ENCODE peak calls at places on chromosome 10, in seven cellular contexts. K is stimulated activated CD8-positive, alpha-beta memory T cell treated with anti-CD3 and anti-CD28 coated beads, Interleukin-2, amount 100 ng/mL, for 48 hours; B is left kidney; W is COR-L47; S is activated T-cell treated with anti-CD3 and anti-CD28 coated beads, Interleukin-2, amount 50 U/mL, for 72 hours; R is fibroblast of villous mesenchyme; Y is endodermal cell. D is an unnamed sample.

GRCh38 chr10:95814011-95814727 is 58.2 kb downstream of the ENTPD1 start:
- DNase-seq in K (no peak), B (peak), W (no peak), S (no peak), R (peak), Y (no peak), D (no peak)

GRCh38 chr10:86224354-86225097 is 142.1 kb downstream of the GRID1 start:
- DNase-seq in K (no peak), B (no peak), W (no peak), S (no peak), R (no peak), Y (peak), D (no peak)

GRCh38 chr10:123926401-123927264 is 35.0 kb upstream of the CPXM2 start:
- DNase-seq in K (no peak), B (no peak), W (no peak), S (no peak), R (peak), Y (no peak), D (no peak)

GRCh38 chr10:5945561-5946418 is 31.6 kb downstream of the IL15RA start:
- DNase-seq in K (no peak), B (peak), W (no peak), S (no peak), R (peak), Y (no peak), D (no peak)

GRCh38 chr10:63093227-63093626 is 39.9 kb upstream of the NRBF2 start:
- DNase-seq in K (no peak), B (no peak), W (no peak), S (no peak), R (no peak), Y (no peak), D (no peak)

GRCh38 chr10:78178940-78179339 is 145.3 kb downstream of the RPS24 start:
- DNase-seq in K (no peak), B (no peak), W (no peak), S (no peak), R (no peak), Y (peak), D (no peak)

GRCh38 chr10:122237326-122237725 is 33.8 kb upstream of the BTBD16 start:
- DNase-seq in K (no peak), B (peak), W (no peak), S (no peak), R (no peak), Y (no peak), D (no peak)

GRCh38 chr10:68032113-68032512 is 43.0 kb downstream of the HERC4 start:
- DNase-seq in K (no peak), B (no peak), W (no peak), S (no peak), R (no peak), Y (no peak), D (peak)

GRCh38 chr10:570631-571565 is 118.6 kb downstream of the DIP2C start:
- DNase-seq in K (no peak), B (no peak), W (no peak), S (no peak), R (no peak), Y (no peak), D (no peak)

GRCh38 chr10:70751991-70752390 is 33.2 kb downstream of the TBATA start:
- DNase-seq in K (no peak), B (no peak), W (no peak), S (no peak), R (no peak), Y (no peak), D (no peak)

GRCh38 chr10:8033812-8034665 is 20.4 kb upstream of the GATA3 start:
- DNase-seq in K (no peak), B (peak), W (no peak), S (no peak), R (no peak), Y (peak), D (no peak)

GRCh38 chr10:8056891-8057331 is 2.4 kb downstream of the GATA3 start:
- DNase-seq in K (no peak), B (peak), W (no peak), S (peak), R (no peak), Y (peak), D (no peak)

GRCh38 chr10:131174211-131174565 is 137.3 kb downstream of the TCERG1L start:
- DNase-seq in K (no peak), B (peak), W (no peak), S (no peak), R (no peak), Y (peak), D (no peak)

GRCh38 chr10:132329565-132330485 is 2.2 kb upstream of the LRRC27 start:
- DNase-seq in K (no peak), B (peak), W (no peak), S (peak), R (peak), Y (no peak), D (no peak)

GRCh38 chr10:130463876-130464360 is 327.7 kb downstream of the GLRX3 start:
- DNase-seq in K (no peak), B (no peak), W (no peak), S (no peak), R (no peak), Y (no peak), D (no peak)

GRCh38 chr10:54010337-54010736 is 790.7 kb downstream of the PCDH15 start:
- DNase-seq in K (no peak), B (no peak), W (no peak), S (no peak), R (no peak), Y (no peak), D (no peak)

GRCh38 chr10:92747066-92747465 is 57.3 kb downstream of the HHEX start:
- DNase-seq in K (no peak), B (no peak), W (no peak), S (no peak), R (no peak), Y (no peak), D (no peak)

GRCh38 chr10:4541292-4541691 is 284.7 kb upstream of the AKR1E2 start:
- DNase-seq in K (no peak), B (no peak), W (no peak), S (no peak), R (peak), Y (no peak), D (no peak)

GRCh38 chr10:44186150-44186549 is 198.7 kb downstream of the CXCL12 start:
- DNase-seq in K (no peak), B (peak), W (no peak), S (no peak), R (peak), Y (no peak), D (no peak)

GRCh38 chr10:110918633-110919348 is at the start of gene BBIP1:
- DNase-seq in K (no peak), B (peak), W (no peak), S (no peak), R (peak), Y (no peak), D (peak)

GRCh38 chr10:32068569-32068968 is 12.3 kb upstream of the KIF5B start:
- DNase-seq in K (no peak), B (no peak), W (no peak), S (no peak), R (no peak), Y (no peak), D (no peak)

GRCh38 chr10:102299873-102300272 is 54.5 kb downstream of the GBF1 start:
- DNase-seq in K (no peak), B (no peak), W (no peak), S (no peak), R (peak), Y (no peak), D (no peak)

GRCh38 chr10:113854757-113855626 is 531 bp downstream of the NHLRC2 start:
- DNase-seq in K (peak), B (peak), W (peak), S (peak), R (peak), Y (peak), D (peak)

GRCh38 chr10:111211756-111212155 is 134.9 kb downstream of the ADRA2A start:
- DNase-seq in K (no peak), B (no peak), W (no peak), S (no peak), R (peak), Y (no peak), D (no peak)

GRCh38 chr10:75408512-75408881 is 6.9 kb upstream of the ZNF503 start:
- DNase-seq in K (no peak), B (no peak), W (no peak), S (no peak), R (no peak), Y (peak), D (no peak)

GRCh38 chr10:94223702-94224370 is 138.9 kb downstream of the NOC3L start:
- DNase-seq in K (no peak), B (peak), W (no peak), S (no peak), R (peak), Y (no peak), D (no peak)

GRCh38 chr10:47101196-47101595 is 190.0 kb downstream of the PTPN20 start:
- DNase-seq in K (no peak), B (no peak), W (no peak), S (no peak), R (no peak), Y (peak), D (no peak)

D was measured in HuH-7.5.